ENCODE peak calls at places on chromosomes 12 and 14, in seven cellular contexts. S is SK-N-MC, Q is stromal cell of bone marrow, E is left ventricle myocardium superior, P is HFFc6, V is Panc1, H is hippocampal formation. D is an unnamed sample.

GRCh38 chr14:74579447-74580274 is 32.4 kb downstream of the LTBP2 start:
- DNase-seq in S (no peak), Q (no peak), E (no peak), P (peak), V (no peak), H (no peak), D (no peak)

GRCh38 chr12:16112626-16113560 is 164.6 kb downstream of the SLC15A5 start:
- DNase-seq in S (peak), Q (no peak), E (no peak), P (no peak), V (no peak), H (no peak), D (no peak)

GRCh38 chr12:32307352-32307751 is 92.0 kb upstream of the FGD4 start:
- DNase-seq in S (no peak), Q (no peak), E (no peak), P (no peak), V (no peak), H (no peak), D (no peak)

GRCh38 chr12:1828863-1829262 is 8.5 kb downstream of the LRTM2 start:
- DNase-seq in S (no peak), Q (no peak), E (no peak), P (no peak), V (no peak), H (no peak), D (no peak)

GRCh38 chr14:54597795-54598443 is 31.0 kb downstream of the SAMD4A start:
- DNase-seq in S (no peak), Q (no peak), E (no peak), P (peak), V (no peak), H (no peak), D (no peak)

GRCh38 chr12:120833849-120834248 is 70.3 kb downstream of the SPPL3 start:
- DNase-seq in S (no peak), Q (no peak), E (no peak), P (peak), V (no peak), H (no peak), D (no peak)

GRCh38 chr12:118402251-118402650 is 25.9 kb downstream of the SUDS3 start:
- DNase-seq in S (no peak), Q (peak), E (no peak), P (peak), V (no peak), H (no peak), D (no peak)

GRCh38 chr14:26773906-26774593 is 176.2 kb upstream of the NOVA1 start:
- DNase-seq in S (no peak), Q (no peak), E (no peak), P (no peak), V (no peak), H (no peak), D (no peak)

GRCh38 chr14:49796025-49796424 is 28.1 kb downstream of the KLHDC2 start:
- DNase-seq in S (no peak), Q (no peak), E (no peak), P (no peak), V (no peak), H (no peak), D (no peak)

GRCh38 chr12:49825360-49825970 is 2.7 kb downstream of the NCKAP5L start:
- DNase-seq in S (no peak), Q (peak), E (peak), P (peak), V (no peak), H (peak), D (no peak)

GRCh38 chr12:65838330-65838976 is 14.2 kb downstream of the HMGA2 start:
- DNase-seq in S (no peak), Q (no peak), E (no peak), P (no peak), V (no peak), H (no peak), D (no peak)

GRCh38 chr12:131671276-131671675 is 39.6 kb upstream of the SFSWAP start:
- DNase-seq in S (no peak), Q (no peak), E (no peak), P (no peak), V (no peak), H (no peak), D (no peak)

GRCh38 chr14:98428483-98428994 is 843.5 kb downstream of the BCL11B start:
- DNase-seq in S (no peak), Q (no peak), E (no peak), P (no peak), V (no peak), H (no peak), D (no peak)

GRCh38 chr14:34098045-34098984 is 147.4 kb upstream of the EGLN3 start:
- DNase-seq in S (no peak), Q (peak), E (peak), P (peak), V (no peak), H (peak), D (no peak)

GRCh38 chr14:91996951-91997371 is 42.9 kb downstream of the TRIP11 start:
- DNase-seq in S (peak), Q (peak), E (no peak), P (peak), V (peak), H (no peak), D (peak)

GRCh38 chr12:29350080-29350479 is 30.9 kb downstream of the ERGIC2 start:
- DNase-seq in S (peak), Q (peak), E (no peak), P (peak), V (no peak), H (no peak), D (no peak)

GRCh38 chr14:92657457-92658142 is 90.8 kb downstream of the LGMN start:
- DNase-seq in S (no peak), Q (no peak), E (peak), P (no peak), V (no peak), H (peak), D (no peak)

GRCh38 chr12:33555128-33555527 is 115.5 kb upstream of the SYT10 start:
- DNase-seq in S (no peak), Q (no peak), E (no peak), P (no peak), V (no peak), H (no peak), D (no peak)

GRCh38 chr12:94098466-94098865 is 49.9 kb upstream of the PLXNC1 start:
- DNase-seq in S (no peak), Q (peak), E (no peak), P (peak), V (no peak), H (no peak), D (no peak)

GRCh38 chr12:50598321-50598862 is 93.6 kb downstream of the DIP2B start:
- DNase-seq in S (no peak), Q (no peak), E (no peak), P (peak), V (no peak), H (no peak), D (no peak)